ENCODE peak calls at places on chromosomes 16 and 17, in nine cellular contexts. One of them, this sample, is unnamed.

GRCh38 chr16:1978476-1979120 is 2.7 kb downstream of the NOXO1 start:
- DNase-seq in stomach: no peak
- DNase-seq in A549: no peak
- DNase-seq in tibial nerve: no peak
- DNase-seq in H1: peak; percentile 66
- DNase-seq in sigmoid colon: no peak
- DNase-seq in transverse colon: no peak
- DNase-seq in ovary: no peak
- DNase-seq in GM12878: no peak
- DNase-seq in this sample: no peak

GRCh38 chr17:35044181-35044580 is 19.3 kb downstream of the RFFL start:
- DNase-seq in stomach: no peak
- DNase-seq in tibial nerve: no peak
- DNase-seq in GM12878: no peak
- DNase-seq in H1: no peak
- DNase-seq in sigmoid colon: no peak
- DNase-seq in transverse colon: no peak
- DNase-seq in A549: no peak
- DNase-seq in ovary: no peak
- DNase-seq in this sample: no peak

GRCh38 chr16:31700530-31701388 is 172.8 kb upstream of the ZNF267 start:
- DNase-seq in H1: peak; percentile 93
- DNase-seq in ovary: peak; percentile 88
- DNase-seq in tibial nerve: peak; percentile 75
- DNase-seq in transverse colon: peak; percentile 93
- DNase-seq in stomach: peak; percentile 92
- DNase-seq in GM12878: peak; percentile 67
- DNase-seq in sigmoid colon: peak; percentile 91
- DNase-seq in A549: peak; percentile 79
- DNase-seq in this sample: peak; percentile 77

GRCh38 chr16:29254676-29255495 is 151.6 kb downstream of the NPIPB11 start:
- DNase-seq in tibial nerve: no peak
- DNase-seq in stomach: no peak
- DNase-seq in GM12878: no peak
- DNase-seq in A549: no peak
- DNase-seq in sigmoid colon: peak; percentile 57
- DNase-seq in transverse colon: no peak
- DNase-seq in ovary: peak; percentile 62
- DNase-seq in H1: no peak
- DNase-seq in this sample: no peak

GRCh38 chr16:87173294-87173883 is 143.8 kb downstream of the C16orf95 start:
- DNase-seq in H1: no peak
- DNase-seq in tibial nerve: no peak
- DNase-seq in sigmoid colon: no peak
- DNase-seq in ovary: no peak
- DNase-seq in GM12878: no peak
- DNase-seq in transverse colon: no peak
- DNase-seq in A549: no peak
- DNase-seq in stomach: no peak
- DNase-seq in this sample: no peak

GRCh38 chr17:39740357-39741111 is 2.8 kb downstream of the GRB7 start:
- DNase-seq in H1: peak; percentile 79
- DNase-seq in A549: peak; percentile 66
- DNase-seq in GM12878: no peak
- DNase-seq in ovary: no peak
- DNase-seq in sigmoid colon: no peak
- DNase-seq in transverse colon: peak; percentile 60
- DNase-seq in stomach: no peak
- DNase-seq in tibial nerve: no peak
- DNase-seq in this sample: peak; percentile 26

GRCh38 chr16:77540656-77541055 is 105.8 kb upstream of the ADAMTS18 start:
- DNase-seq in transverse colon: no peak
- DNase-seq in ovary: no peak
- DNase-seq in A549: no peak
- DNase-seq in tibial nerve: no peak
- DNase-seq in sigmoid colon: no peak
- DNase-seq in stomach: no peak
- DNase-seq in H1: no peak
- DNase-seq in GM12878: no peak
- DNase-seq in this sample: no peak

GRCh38 chr17:39563476-39563875 is 44.2 kb downstream of the NEUROD2 start:
- DNase-seq in stomach: no peak
- DNase-seq in tibial nerve: no peak
- DNase-seq in sigmoid colon: no peak
- DNase-seq in GM12878: no peak
- DNase-seq in A549: no peak
- DNase-seq in transverse colon: no peak
- DNase-seq in ovary: peak; percentile 37
- DNase-seq in H1: peak; percentile 62
- DNase-seq in this sample: peak; percentile 55

GRCh38 chr16:49824600-49824999 is 31.3 kb downstream of the ZNF423 start:
- DNase-seq in transverse colon: no peak
- DNase-seq in tibial nerve: no peak
- DNase-seq in ovary: no peak
- DNase-seq in GM12878: no peak
- DNase-seq in sigmoid colon: no peak
- DNase-seq in H1: no peak
- DNase-seq in A549: no peak
- DNase-seq in stomach: no peak
- DNase-seq in this sample: no peak

GRCh38 chr17:44599298-44600175 is 42.3 kb downstream of the FZD2 start:
- DNase-seq in A549: peak; percentile 93
- DNase-seq in ovary: peak; percentile 90
- DNase-seq in stomach: peak; percentile 43
- DNase-seq in tibial nerve: peak; percentile 38
- DNase-seq in sigmoid colon: no peak
- DNase-seq in transverse colon: peak; percentile 23
- DNase-seq in H1: no peak
- DNase-seq in GM12878: no peak
- DNase-seq in this sample: no peak

GRCh38 chr17:81831957-81832607 is 1.0 kb downstream of the MCRIP1 start:
- DNase-seq in stomach: no peak
- DNase-seq in transverse colon: no peak
- DNase-seq in tibial nerve: no peak
- DNase-seq in ovary: no peak
- DNase-seq in sigmoid colon: no peak
- DNase-seq in A549: no peak
- DNase-seq in GM12878: no peak
- DNase-seq in H1: no peak
- DNase-seq in this sample: no peak

GRCh38 chr17:37770631-37771518 is 26.0 kb upstream of the HNF1B start:
- DNase-seq in tibial nerve: no peak
- DNase-seq in stomach: peak; percentile 84
- DNase-seq in sigmoid colon: no peak
- DNase-seq in GM12878: no peak
- DNase-seq in ovary: no peak
- DNase-seq in A549: peak; percentile 82
- DNase-seq in H1: peak; percentile 86
- DNase-seq in transverse colon: peak; percentile 83
- DNase-seq in this sample: peak; percentile 45

GRCh38 chr17:40310882-40311391 is 2.0 kb downstream of the RARA start:
- DNase-seq in ovary: no peak
- DNase-seq in stomach: no peak
- DNase-seq in sigmoid colon: peak; percentile 56
- DNase-seq in GM12878: no peak
- DNase-seq in tibial nerve: peak; percentile 6
- DNase-seq in A549: no peak
- DNase-seq in H1: no peak
- DNase-seq in transverse colon: no peak
- DNase-seq in this sample: peak; percentile 83

GRCh38 chr17:83153681-83154310 is 74.4 kb downstream of the METRNL start:
- DNase-seq in H1: no peak
- DNase-seq in transverse colon: no peak
- DNase-seq in ovary: no peak
- DNase-seq in GM12878: no peak
- DNase-seq in stomach: no peak
- DNase-seq in A549: no peak
- DNase-seq in tibial nerve: no peak
- DNase-seq in sigmoid colon: peak; percentile 62
- DNase-seq in this sample: peak; percentile 41

GRCh38 chr17:13079010-13079409 is 61.2 kb upstream of the ELAC2 start:
- DNase-seq in transverse colon: no peak
- DNase-seq in GM12878: no peak
- DNase-seq in A549: no peak
- DNase-seq in H1: no peak
- DNase-seq in ovary: no peak
- DNase-seq in tibial nerve: no peak
- DNase-seq in stomach: no peak
- DNase-seq in sigmoid colon: no peak
- DNase-seq in this sample: no peak

GRCh38 chr16:65717006-65717720 is 595.3 kb upstream of the CDH11 start:
- DNase-seq in A549: no peak
- DNase-seq in GM12878: no peak
- DNase-seq in stomach: no peak
- DNase-seq in H1: no peak
- DNase-seq in ovary: no peak
- DNase-seq in sigmoid colon: no peak
- DNase-seq in transverse colon: no peak
- DNase-seq in tibial nerve: no peak
- DNase-seq in this sample: no peak

GRCh38 chr17:2048805-2049204 is 6.1 kb upstream of the HIC1 start:
- DNase-seq in ovary: no peak
- DNase-seq in sigmoid colon: no peak
- DNase-seq in transverse colon: no peak
- DNase-seq in H1: no peak
- DNase-seq in tibial nerve: no peak
- DNase-seq in stomach: no peak
- DNase-seq in GM12878: no peak
- DNase-seq in A549: no peak
- DNase-seq in this sample: no peak

GRCh38 chr16:88317619-88317977 is 65.2 kb upstream of the ZNF469 start:
- DNase-seq in H1: no peak
- DNase-seq in sigmoid colon: no peak
- DNase-seq in ovary: no peak
- DNase-seq in tibial nerve: no peak
- DNase-seq in transverse colon: no peak
- DNase-seq in A549: no peak
- DNase-seq in stomach: no peak
- DNase-seq in GM12878: no peak
- DNase-seq in this sample: no peak

GRCh38 chr17:66469088-66469442 is 166.7 kb downstream of the PRKCA start:
- DNase-seq in GM12878: no peak
- DNase-seq in transverse colon: no peak
- DNase-seq in tibial nerve: no peak
- DNase-seq in stomach: no peak
- DNase-seq in H1: no peak
- DNase-seq in sigmoid colon: no peak
- DNase-seq in ovary: no peak
- DNase-seq in A549: no peak
- DNase-seq in this sample: no peak

GRCh38 chr17:1143573-1143972 is 36.2 kb downstream of the ABR start:
- DNase-seq in tibial nerve: no peak
- DNase-seq in ovary: no peak
- DNase-seq in sigmoid colon: no peak
- DNase-seq in transverse colon: no peak
- DNase-seq in A549: no peak
- DNase-seq in H1: no peak
- DNase-seq in stomach: no peak
- DNase-seq in GM12878: no peak
- DNase-seq in this sample: peak; percentile 60

GRCh38 chr17:38673714-38674012 is 1.1 kb downstream of the EPOP start:
- DNase-seq in stomach: peak; percentile 27
- DNase-seq in A549: no peak
- DNase-seq in tibial nerve: no peak
- DNase-seq in ovary: peak; percentile 60
- DNase-seq in sigmoid colon: no peak
- DNase-seq in transverse colon: no peak
- DNase-seq in H1: no peak
- DNase-seq in GM12878: no peak
- DNase-seq in this sample: peak; percentile 69

GRCh38 chr16:84810518-84811273 is 9.1 kb upstream of the CRISPLD2 start:
- DNase-seq in H1: no peak
- DNase-seq in transverse colon: peak; percentile 25
- DNase-seq in stomach: no peak
- DNase-seq in ovary: no peak
- DNase-seq in GM12878: peak; percentile 40
- DNase-seq in tibial nerve: peak; percentile 48
- DNase-seq in sigmoid colon: peak; percentile 84
- DNase-seq in A549: no peak
- DNase-seq in this sample: no peak

GRCh38 chr16:30004424-30004776 is 6.4 kb downstream of the DOC2A start:
- DNase-seq in transverse colon: no peak
- DNase-seq in ovary: no peak
- DNase-seq in A549: no peak
- DNase-seq in sigmoid colon: no peak
- DNase-seq in stomach: peak; percentile 28
- DNase-seq in tibial nerve: no peak
- DNase-seq in GM12878: no peak
- DNase-seq in H1: no peak
- DNase-seq in this sample: peak; percentile 49

GRCh38 chr17:3827124-3827773 is 18.8 kb downstream of the NCBP3 start:
- DNase-seq in GM12878: no peak
- DNase-seq in stomach: peak; percentile 65
- DNase-seq in transverse colon: peak; percentile 64
- DNase-seq in ovary: no peak
- DNase-seq in sigmoid colon: no peak
- DNase-seq in tibial nerve: no peak
- DNase-seq in A549: peak; percentile 86
- DNase-seq in H1: peak; percentile 80
- DNase-seq in this sample: peak; percentile 61
- TF ChIP-seq EP300 in GM12878: no peak
- TF ChIP-seq EP300 in stomach: no peak
- TF ChIP-seq EP300 in transverse colon: no peak
- TF ChIP-seq EP300 in ovary: no peak
- TF ChIP-seq EP300 in sigmoid colon: no peak
- TF ChIP-seq EP300 in tibial nerve: no peak
- TF ChIP-seq EP300 in A549: no peak
- TF ChIP-seq EP300 in H1: no peak
- TF ChIP-seq EP300 in this sample: no peak

GRCh38 chr16:10896723-10897122 is 19.7 kb downstream of the CIITA start:
- DNase-seq in tibial nerve: no peak
- DNase-seq in stomach: no peak
- DNase-seq in transverse colon: no peak
- DNase-seq in sigmoid colon: no peak
- DNase-seq in GM12878: no peak
- DNase-seq in A549: no peak
- DNase-seq in H1: no peak
- DNase-seq in ovary: no peak
- DNase-seq in this sample: no peak
- TF ChIP-seq EP300 in tibial nerve: peak; percentile 43
- TF ChIP-seq EP300 in stomach: no peak
- TF ChIP-seq EP300 in transverse colon: no peak
- TF ChIP-seq EP300 in sigmoid colon: no peak
- TF ChIP-seq EP300 in GM12878: no peak
- TF ChIP-seq EP300 in A549: no peak
- TF ChIP-seq EP300 in H1: no peak
- TF ChIP-seq EP300 in ovary: no peak
- TF ChIP-seq EP300 in this sample: no peak

GRCh38 chr17:57899391-57899790 is 49.5 kb upstream of the MRPS23 start:
- DNase-seq in sigmoid colon: no peak
- DNase-seq in H1: no peak
- DNase-seq in A549: no peak
- DNase-seq in transverse colon: no peak
- DNase-seq in GM12878: no peak
- DNase-seq in stomach: no peak
- DNase-seq in ovary: no peak
- DNase-seq in tibial nerve: no peak
- DNase-seq in this sample: no peak
- TF ChIP-seq EP300 in sigmoid colon: no peak
- TF ChIP-seq EP300 in H1: no peak
- TF ChIP-seq EP300 in A549: no peak
- TF ChIP-seq EP300 in transverse colon: no peak
- TF ChIP-seq EP300 in GM12878: no peak
- TF ChIP-seq EP300 in stomach: no peak
- TF ChIP-seq EP300 in ovary: no peak
- TF ChIP-seq EP300 in tibial nerve: peak; percentile 66
- TF ChIP-seq EP300 in this sample: no peak

GRCh38 chr16:26672206-26672605 is 394.5 kb upstream of the C16orf82 start:
- DNase-seq in A549: no peak
- DNase-seq in ovary: no peak
- DNase-seq in H1: no peak
- DNase-seq in stomach: no peak
- DNase-seq in GM12878: no peak
- DNase-seq in sigmoid colon: no peak
- DNase-seq in transverse colon: no peak
- DNase-seq in tibial nerve: no peak
- DNase-seq in this sample: no peak
- TF ChIP-seq EP300 in A549: no peak
- TF ChIP-seq EP300 in ovary: no peak
- TF ChIP-seq EP300 in H1: no peak
- TF ChIP-seq EP300 in stomach: no peak
- TF ChIP-seq EP300 in GM12878: no peak
- TF ChIP-seq EP300 in sigmoid colon: no peak
- TF ChIP-seq EP300 in transverse colon: no peak
- TF ChIP-seq EP300 in tibial nerve: no peak
- TF ChIP-seq EP300 in this sample: no peak